ENCODE peak calls at places on chromosomes 3 and 15, in nine cellular contexts. W is neural progenitor cell, M is GM23338, R is HCT116, A is hepatocyte, F is OCI-LY7, K is PC-3, C is MM.1S, B is SK-N-SH. O is an unnamed sample.

GRCh38 chr3:52204337-52205073 is 6.5 kb downstream of the ALAS1 start:
- DNase-seq in W (no peak), M (no peak), R (no peak), A (no peak), F (no peak), K (peak), C (peak), B (no peak), O (peak)

GRCh38 chr3:25897019-25897418 is 107.1 kb downstream of the OXSM start:
- DNase-seq in W (peak), M (peak), R (peak), A (peak), F (peak), K (peak), C (peak), B (no peak), O (peak)

GRCh38 chr15:42619641-42620371 is 44.4 kb downstream of the STARD9 start:
- DNase-seq in W (peak), M (peak), R (no peak), A (no peak), F (peak), K (no peak), C (peak), B (no peak), O (no peak)

GRCh38 chr3:140421884-140422283 is 256.0 kb upstream of the TRIM42 start:
- DNase-seq in W (no peak), M (no peak), R (no peak), A (no peak), F (no peak), K (no peak), C (no peak), B (no peak), O (peak)

GRCh38 chr3:13083898-13084297 is 10.7 kb upstream of the IQSEC1 start:
- DNase-seq in W (no peak), M (no peak), R (no peak), A (no peak), F (peak), K (no peak), C (no peak), B (no peak), O (no peak)

GRCh38 chr15:29393443-29393842 is 123.8 kb upstream of the NSMCE3 start:
- DNase-seq in W (no peak), M (no peak), R (no peak), A (no peak), F (no peak), K (no peak), C (no peak), B (no peak), O (no peak)

GRCh38 chr3:69085543-69086132 is 901 bp downstream of the ARL6IP5 start:
- DNase-seq in W (peak), M (no peak), R (no peak), A (peak), F (peak), K (no peak), C (peak), B (peak), O (peak)

GRCh38 chr15:74382004-74382816 is 14.8 kb upstream of the CYP11A1 start:
- DNase-seq in W (peak), M (peak), R (peak), A (peak), F (peak), K (peak), C (peak), B (peak), O (peak)

GRCh38 chr3:102790742-102791141 is 355.9 kb downstream of the ZPLD1 start:
- DNase-seq in W (no peak), M (no peak), R (no peak), A (no peak), F (no peak), K (no peak), C (no peak), B (no peak), O (peak)

GRCh38 chr15:96340611-96341464 is 10.3 kb downstream of the NR2F2 start:
- DNase-seq in W (peak), M (peak), R (no peak), A (peak), F (no peak), K (peak), C (peak), B (peak), O (peak)

GRCh38 chr15:85005319-85005718 is 23.7 kb downstream of the PDE8A start:
- DNase-seq in W (no peak), M (no peak), R (no peak), A (no peak), F (no peak), K (no peak), C (no peak), B (no peak), O (no peak)

GRCh38 chr3:43079536-43080332 is 26.1 kb downstream of the POMGNT2 start:
- DNase-seq in W (no peak), M (no peak), R (no peak), A (no peak), F (no peak), K (no peak), C (no peak), B (no peak), O (no peak)

GRCh38 chr3:34394978-34395748 is 596.7 kb downstream of the PDCD6IP start:
- DNase-seq in W (no peak), M (peak), R (no peak), A (no peak), F (no peak), K (no peak), C (no peak), B (peak), O (no peak)

GRCh38 chr3:152183473-152183872 is 85.3 kb upstream of the MBNL1 start:
- DNase-seq in W (peak), M (peak), R (peak), A (peak), F (peak), K (peak), C (peak), B (peak), O (no peak)

GRCh38 chr15:74263473-74263872 is 27.3 kb downstream of the CCDC33 start:
- DNase-seq in W (no peak), M (no peak), R (no peak), A (no peak), F (no peak), K (no peak), C (no peak), B (no peak), O (no peak)

GRCh38 chr3:128383316-128384235 is 83.1 kb downstream of the DNAJB8 start:
- DNase-seq in W (no peak), M (no peak), R (peak), A (peak), F (no peak), K (peak), C (peak), B (peak), O (peak)

GRCh38 chr3:177574232-177574856 is 377.1 kb upstream of the TBL1XR1 start:
- DNase-seq in W (peak), M (peak), R (no peak), A (peak), F (no peak), K (no peak), C (no peak), B (no peak), O (peak)

GRCh38 chr15:44728576-44729393 is 7.5 kb upstream of the TRIM69 start:
- DNase-seq in W (peak), M (peak), R (peak), A (peak), F (peak), K (peak), C (peak), B (peak), O (peak)

GRCh38 chr3:179670311-179670710 is 17.5 kb downstream of the USP13 start:
- DNase-seq in W (no peak), M (no peak), R (no peak), A (no peak), F (no peak), K (no peak), C (no peak), B (no peak), O (no peak)

GRCh38 chr15:23565395-23566069 is at the start of gene MKRN3:
- DNase-seq in W (peak), M (no peak), R (peak), A (no peak), F (no peak), K (no peak), C (no peak), B (peak), O (peak)

GRCh38 chr3:161104561-161105551 is at the start of gene B3GALNT1:
- DNase-seq in W (peak), M (peak), R (no peak), A (peak), F (no peak), K (peak), C (no peak), B (peak), O (peak)

GRCh38 chr15:78082106-78082742 is 4.7 kb upstream of the TBC1D2B start:
- DNase-seq in W (no peak), M (no peak), R (no peak), A (no peak), F (no peak), K (no peak), C (no peak), B (no peak), O (peak)

DNA sequence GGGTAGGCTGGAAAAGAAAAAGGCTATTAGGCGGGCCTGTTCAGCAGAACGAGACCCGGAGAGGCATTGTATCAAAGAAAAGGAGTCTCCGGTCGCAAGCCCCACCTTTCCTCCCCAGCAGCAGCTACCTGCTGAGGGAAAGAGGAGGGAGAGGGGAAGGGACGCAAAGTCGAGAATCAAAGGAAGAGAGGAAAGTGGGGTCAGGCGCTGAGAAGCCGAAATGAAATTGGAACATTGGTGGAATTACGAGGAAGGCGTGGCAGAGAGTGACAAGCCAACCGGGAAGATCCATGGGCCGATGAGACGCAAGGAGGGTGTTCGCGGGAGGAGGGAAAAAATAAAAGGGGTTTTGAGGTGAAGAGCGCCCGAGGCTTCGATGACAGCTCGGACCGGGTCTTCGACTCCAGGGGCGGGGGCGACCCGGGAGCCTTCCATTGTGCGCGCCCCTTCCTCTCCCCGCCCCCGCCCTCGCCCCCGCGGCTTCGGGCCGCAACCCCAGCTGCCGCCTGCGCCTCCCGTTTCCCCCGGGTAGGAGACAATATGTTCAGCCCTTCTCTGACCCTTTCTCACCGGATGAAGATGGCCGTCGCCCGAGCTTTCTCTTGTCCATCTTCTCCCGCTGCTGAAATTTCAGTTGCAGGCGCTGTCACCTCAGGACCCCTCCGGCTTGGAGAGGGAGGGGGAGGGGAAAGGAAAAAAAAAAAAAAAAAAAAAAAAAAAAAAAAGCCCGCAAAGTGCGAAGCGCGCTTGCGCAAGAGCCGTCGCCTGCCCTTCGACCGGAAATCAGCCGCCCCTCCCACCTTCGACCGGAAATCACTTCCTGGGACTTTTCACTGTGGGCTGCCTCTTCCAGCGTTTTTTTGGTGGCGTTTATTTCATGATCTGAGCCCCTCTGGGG is at the start of gene SENP7:
- DNase-seq in W (peak), M (peak), R (peak), A (peak), F (peak), K (peak), C (peak), B (peak), O (peak)
- TF ChIP-seq EZH2phosphoT487 in W (no peak), M (no peak), R (no peak), A (no peak), F (no peak), K (no peak), C (no peak), B (no peak), O (no peak)

GRCh38 chr3:75863130-75863529 is 77.8 kb upstream of the ZNF717 start:
- DNase-seq in W (no peak), M (no peak), R (no peak), A (no peak), F (no peak), K (no peak), C (no peak), B (no peak), O (no peak)

GRCh38 chr3:75863878-75864277 is 78.5 kb upstream of the ZNF717 start:
- DNase-seq in W (no peak), M (no peak), R (no peak), A (no peak), F (no peak), K (no peak), C (no peak), B (no peak), O (no peak)
- TF ChIP-seq EZH2phosphoT487 in W (no peak), M (no peak), R (no peak), A (no peak), F (no peak), K (no peak), C (no peak), B (no peak), O (no peak)

GRCh38 chr3:189638276-189639031 is 7.3 kb downstream of the TP63 start:
- DNase-seq in W (no peak), M (no peak), R (no peak), A (no peak), F (no peak), K (no peak), C (no peak), B (no peak), O (no peak)

GRCh38 chr3:189636048-189636447 is 4.9 kb downstream of the TP63 start:
- DNase-seq in W (no peak), M (peak), R (no peak), A (no peak), F (no peak), K (no peak), C (no peak), B (no peak), O (no peak)

GRCh38 chr3:189632238-189632637 is 1.0 kb downstream of the TP63 start:
- DNase-seq in W (no peak), M (peak), R (no peak), A (no peak), F (peak), K (no peak), C (no peak), B (no peak), O (no peak)

GRCh38 chr3:189637755-189638154 is 6.6 kb downstream of the TP63 start:
- DNase-seq in W (no peak), M (no peak), R (no peak), A (no peak), F (no peak), K (no peak), C (no peak), B (no peak), O (no peak)

GRCh38 chr3:189635385-189635784 is 4.2 kb downstream of the TP63 start:
- DNase-seq in W (peak), M (peak), R (no peak), A (no peak), F (no peak), K (no peak), C (no peak), B (no peak), O (no peak)
- TF ChIP-seq EZH2phosphoT487 in W (no peak), M (no peak), R (no peak), A (no peak), F (no peak), K (no peak), C (no peak), B (no peak), O (no peak)

GRCh38 chr3:20190991-20191390 is 5.0 kb upstream of the SGO1 start:
- DNase-seq in W (peak), M (peak), R (no peak), A (no peak), F (no peak), K (peak), C (no peak), B (no peak), O (no peak)
- TF ChIP-seq EZH2phosphoT487 in W (no peak), M (no peak), R (no peak), A (no peak), F (no peak), K (no peak), C (no peak), B (no peak), O (no peak)